ENCODE peak calls at places on chromosome 6, in ten cellular contexts. J, I, R, V, S, W, D, F, Z and L are unnamed samples.
A peak's percentile ranks its signal among the peaks of the same experiment; 100 is the strongest.

GRCh38 chr6:52580905-52581304 is 4.0 kb upstream of the TRAM2 start:
- DNase-seq in S (no peak), D (no peak), V (no peak), R (no peak), W (no peak), J (no peak), F (no peak), I (no peak), Z (no peak), L (no peak)

GRCh38 chr6:148700047-148700712 is 46.6 kb upstream of the UST start:
- DNase-seq in W (no peak), D (no peak), J (no peak), R (no peak), V (no peak), F (peak; percentile 87), Z (no peak), I (no peak), S (no peak), L (no peak)

GRCh38 chr6:143596857-143597256 is 80.9 kb upstream of the PHACTR2 start:
- DNase-seq in F (peak; percentile 97), I (no peak), V (no peak), J (no peak), D (no peak), W (no peak), R (no peak), S (no peak), Z (no peak), L (no peak)

GRCh38 chr6:84074988-84075781 is 41.6 kb downstream of the MRAP2 start:
- DNase-seq in R (no peak), Z (no peak), J (no peak), D (peak; percentile 74), S (no peak), W (no peak), I (peak; percentile 72), F (peak; percentile 29), V (no peak), L (peak; percentile 8)

GRCh38 chr6:119119989-119120388 is 41.5 kb upstream of the FAM184A start:
- DNase-seq in I (peak; percentile 73), W (no peak), V (no peak), S (no peak), F (peak; percentile 90), J (no peak), D (peak; percentile 44), R (no peak), Z (no peak), L (no peak)

GRCh38 chr6:11393713-11394627 is 143.6 kb upstream of the TMEM170B start:
- DNase-seq in S (no peak), W (no peak), F (peak; percentile 27), J (no peak), D (peak; percentile 15), V (no peak), R (no peak), Z (no peak), I (peak; percentile 88), L (no peak)

GRCh38 chr6:134830194-134830593 is 119.7 kb downstream of the ALDH8A1 start:
- DNase-seq in Z (no peak), F (no peak), V (no peak), R (no peak), J (no peak), S (no peak), W (no peak), D (no peak), I (no peak), L (no peak)

GRCh38 chr6:7557652-7558051 is 16.2 kb downstream of the DSP start:
- DNase-seq in I (no peak), R (no peak), J (no peak), S (no peak), F (no peak), Z (no peak), D (no peak), W (no peak), V (no peak), L (no peak)

GRCh38 chr6:19669206-19669605 is 168.0 kb upstream of the ID4 start:
- DNase-seq in W (no peak), J (no peak), I (no peak), F (peak; percentile 85), D (no peak), Z (no peak), S (no peak), R (no peak), V (no peak), L (no peak)

GRCh38 chr6:166420351-166420750 is 37.6 kb upstream of the MPC1 start:
- DNase-seq in R (no peak), W (no peak), J (no peak), I (no peak), D (no peak), S (no peak), V (no peak), Z (no peak), F (peak; percentile 52), L (no peak)

GRCh38 chr6:135851442-135852271 is at the start of gene PDE7B:
- DNase-seq in J (no peak), V (peak; percentile 73), I (peak; percentile 98), F (peak; percentile 99), R (peak; percentile 4), W (peak; percentile 46), D (peak; percentile 74), Z (no peak), S (peak; percentile 22), L (peak; percentile 54)